ENCODE peak calls at places on chromosomes 1 and 21, in seven cellular contexts. P is stomach, S is right atrium auricular region, J is astrocyte of the cerebellum, I is mammary epithelial cell, Y is pancreas, A is brain microvascular endothelial cell. V is an unnamed sample.

GRCh38 chr1:14108356-14109275 is 408.6 kb downstream of the PRDM2 start:
- DNase-seq in P (no peak), S (no peak), J (no peak), I (peak; percentile 8), Y (peak; percentile 64), A (no peak), V (no peak)

GRCh38 chr1:150010388-150011115 is at the start of gene OTUD7B:
- DNase-seq in P (peak; percentile 90), S (peak; percentile 81), J (peak; percentile 47), I (peak; percentile 88), Y (peak; percentile 90), A (peak; percentile 76), V (peak; percentile 88)

GRCh38 chr1:56330400-56331026 is 248.8 kb downstream of the PLPP3 start:
- DNase-seq in P (no peak), S (no peak), J (peak; percentile 44), I (peak; percentile 16), Y (no peak), A (peak; percentile 43), V (no peak)

GRCh38 chr1:226974544-226975258 is 34.6 kb downstream of the COQ8A start:
- DNase-seq in P (no peak), S (no peak), J (no peak), I (no peak), Y (no peak), A (no peak), V (no peak)

GRCh38 chr1:166819982-166820381 is 19.3 kb upstream of the POGK start:
- DNase-seq in P (no peak), S (no peak), J (no peak), I (no peak), Y (no peak), A (no peak), V (no peak)

GRCh38 chr1:148315081-148315811 is 163.2 kb upstream of the NBPF11 start:
- DNase-seq in P (no peak), S (no peak), J (no peak), I (peak; percentile 39), Y (no peak), A (peak; percentile 55), V (no peak)

GRCh38 chr1:3771108-3772026 is 1.2 kb upstream of the SMIM1 start:
- DNase-seq in P (no peak), S (no peak), J (no peak), I (no peak), Y (no peak), A (no peak), V (no peak)

GRCh38 chr1:79004916-79005315 is 1.6 kb downstream of the ADGRL4 start:
- DNase-seq in P (no peak), S (no peak), J (no peak), I (no peak), Y (no peak), A (no peak), V (no peak)

GRCh38 chr1:11796036-11796828 is 9.5 kb downstream of the MTHFR start:
- DNase-seq in P (no peak), S (no peak), J (no peak), I (no peak), Y (no peak), A (peak; percentile 24), V (no peak)

GRCh38 chr1:192159034-192159433 is 772 bp downstream of the RGS18 start:
- DNase-seq in P (no peak), S (no peak), J (no peak), I (no peak), Y (no peak), A (no peak), V (no peak)

GRCh38 chr1:11441211-11441952 is 37.6 kb upstream of the DISP3 start:
- DNase-seq in P (no peak), S (no peak), J (no peak), I (no peak), Y (no peak), A (no peak), V (no peak)

GRCh38 chr1:156945881-156946661 is 25.6 kb downstream of the LRRC71 start:
- DNase-seq in P (no peak), S (no peak), J (no peak), I (peak; percentile 81), Y (no peak), A (no peak), V (no peak)

GRCh38 chr21:16088121-16088520 is 358.3 kb downstream of the USP25 start:
- DNase-seq in P (no peak), S (no peak), J (no peak), I (no peak), Y (no peak), A (no peak), V (no peak)

GRCh38 chr1:26335774-26336476 is 18.0 kb downstream of the CRYBG2 start:
- DNase-seq in P (no peak), S (no peak), J (no peak), I (no peak), Y (no peak), A (no peak), V (no peak)

GRCh38 chr1:119713538-119714456 is 2.1 kb downstream of the PHGDH start:
- DNase-seq in P (no peak), S (no peak), J (no peak), I (no peak), Y (no peak), A (no peak), V (no peak)

GRCh38 chr1:42311138-42311537 is 23.9 kb downstream of the FOXJ3 start:
- DNase-seq in P (no peak), S (no peak), J (no peak), I (no peak), Y (no peak), A (no peak), V (no peak)

GRCh38 chr1:30612666-30613065 is 110.7 kb downstream of the MATN1 start:
- DNase-seq in P (no peak), S (no peak), J (no peak), I (no peak), Y (no peak), A (no peak), V (no peak)

GRCh38 chr1:114349891-114350605 is 161.0 kb downstream of the TRIM33 start:
- DNase-seq in P (no peak), S (no peak), J (no peak), I (no peak), Y (no peak), A (no peak), V (no peak)

DNA sequence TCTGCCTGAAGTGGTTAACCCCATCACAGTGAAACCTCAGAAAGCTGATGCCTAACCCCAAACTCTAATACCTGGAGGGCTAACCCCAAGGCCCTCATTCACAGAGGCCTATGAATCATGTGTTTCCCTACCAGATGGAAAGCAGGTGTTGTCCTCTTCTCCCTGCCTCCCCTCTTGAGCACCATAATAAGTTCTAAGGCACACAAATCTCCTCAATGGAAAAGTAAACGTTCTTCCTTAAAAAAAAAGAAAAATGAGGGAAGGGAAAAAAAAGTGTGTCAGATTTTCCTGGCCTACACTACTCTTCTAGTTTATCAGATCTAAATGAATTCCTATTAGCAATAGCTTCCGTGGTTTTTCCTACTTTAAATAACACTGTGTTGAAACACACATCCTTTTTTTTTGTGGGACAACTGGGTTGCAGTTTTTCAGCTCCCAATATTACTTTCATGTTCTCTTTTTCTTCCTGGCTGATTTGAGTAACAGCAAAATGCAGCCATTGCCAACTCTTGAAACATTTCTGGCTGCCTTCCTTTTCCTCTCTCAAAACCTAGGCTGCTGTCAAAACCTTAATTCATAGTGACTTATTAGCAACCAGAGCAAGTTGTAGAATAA is 43.2 kb downstream of the SLC44A3 start:
- DNase-seq in P (no peak), S (no peak), J (peak; percentile 53), I (peak; percentile 57), Y (no peak), A (no peak), V (no peak)
- TF ChIP-seq CTCF in P (no peak), S (no peak), J (no peak), I (no peak), Y (no peak), A (no peak), V (no peak)

DNA sequence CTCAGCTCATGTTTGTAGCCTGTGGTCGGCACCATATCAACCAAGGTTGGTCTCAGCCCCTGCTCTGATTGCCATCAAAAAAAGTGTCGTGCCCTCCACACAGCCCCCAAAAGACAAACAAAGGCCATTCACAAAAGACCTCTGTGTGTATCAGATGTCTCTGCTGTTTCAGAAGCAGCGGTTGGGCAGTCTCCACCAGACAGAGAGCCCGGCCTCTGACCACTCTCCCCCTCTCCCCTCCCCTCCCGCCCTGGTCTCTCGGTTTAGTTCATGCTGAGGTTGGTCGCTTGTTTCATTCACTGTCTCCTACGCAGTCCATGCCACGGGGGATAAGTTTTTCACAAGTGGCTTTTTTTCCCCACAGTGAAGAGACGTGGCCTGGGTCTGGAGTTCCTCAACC is 27.1 kb downstream of the ACTA1 start:
- DNase-seq in P (no peak), S (no peak), J (no peak), I (no peak), Y (no peak), A (no peak), V (no peak)
- H3K4me3 ChIP-seq in P (peak overlapping the region; percentile 27), S (peak overlapping the region; percentile 28), J (no peak overlapping the region), I (no peak overlapping the region), Y (no peak overlapping the region), A (peak overlapping the region; percentile 5), V (no peak overlapping the region)

GRCh38 chr1:93733340-93733739 is 51.7 kb upstream of the BCAR3 start:
- DNase-seq in P (no peak), S (no peak), J (no peak), I (no peak), Y (no peak), A (no peak), V (no peak)

GRCh38 chr1:93734999-93735398 is 53.4 kb upstream of the BCAR3 start:
- DNase-seq in P (no peak), S (no peak), J (no peak), I (no peak), Y (no peak), A (no peak), V (no peak)

GRCh38 chr1:93729502-93729901 is 47.9 kb upstream of the BCAR3 start:
- DNase-seq in P (no peak), S (no peak), J (no peak), I (no peak), Y (no peak), A (no peak), V (no peak)

GRCh38 chr1:93730621-93731020 is 49.0 kb upstream of the BCAR3 start:
- DNase-seq in P (no peak), S (no peak), J (no peak), I (no peak), Y (no peak), A (no peak), V (no peak)

DNA sequence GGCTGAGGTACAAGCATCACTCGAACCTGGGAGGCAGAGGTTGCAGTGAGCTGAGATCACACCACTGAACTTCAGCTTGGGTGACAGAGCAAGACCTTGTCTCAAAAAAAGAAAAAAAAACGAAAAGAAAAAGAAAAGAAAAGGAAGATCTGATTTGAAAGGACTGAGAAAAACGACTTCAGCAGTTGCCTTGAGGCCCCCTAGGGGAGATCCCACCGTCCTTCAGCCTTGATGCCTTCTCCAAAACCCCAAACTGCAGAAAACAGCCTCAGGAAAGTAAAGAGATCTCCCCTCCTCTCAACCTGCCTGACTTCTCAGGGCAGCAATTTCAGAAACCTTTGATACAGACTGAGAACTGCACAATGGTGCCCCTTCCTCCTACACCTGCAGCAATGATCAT is 50.9 kb upstream of the BCAR3 start:
- DNase-seq in P (no peak), S (no peak), J (no peak), I (no peak), Y (no peak), A (no peak), V (no peak)
- TF ChIP-seq CTCF in P (no peak), S (no peak), J (peak; percentile 45), I (no peak), Y (no peak), A (peak; percentile 72), V (no peak)

DNA sequence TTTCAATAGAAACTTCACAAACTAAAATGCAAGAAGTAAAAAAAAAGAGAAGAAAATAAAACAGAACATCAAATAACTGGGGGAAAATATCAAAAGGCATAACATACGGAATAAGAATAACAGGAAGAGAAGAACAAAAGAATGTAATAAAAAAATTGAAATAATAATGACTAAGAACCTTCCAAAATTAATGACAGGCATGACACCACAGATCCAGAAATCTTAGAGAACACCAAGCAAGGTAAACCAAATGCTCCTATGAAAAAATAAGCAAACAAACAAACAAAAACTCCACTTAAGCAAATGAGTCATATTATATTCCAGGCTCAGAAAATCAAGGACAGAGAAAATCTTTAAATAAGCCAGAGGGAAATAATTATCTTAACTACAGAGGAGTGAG is 8.7 kb downstream of the OR10J1 start:
- DNase-seq in P (no peak), S (no peak), J (no peak), I (no peak), Y (no peak), A (no peak), V (no peak)
- H3K4me3 ChIP-seq in P (no peak overlapping the region), S (no peak overlapping the region), J (no peak overlapping the region), I (no peak overlapping the region), Y (no peak overlapping the region), A (no peak overlapping the region), V (no peak overlapping the region)

V was measured in lung.